ENCODE peak calls at places on chromosome 6, in five cellular contexts. F, G, W, Y and B are unnamed samples.

GRCh38 chr6:38095054-38095453 is 275.5 kb downstream of the ZFAND3 start:
- DNase-seq in Y (peak; percentile 13), W (no peak), G (no peak), F (no peak), B (no peak)

GRCh38 chr6:134074151-134074712 is 21.8 kb upstream of the SLC2A12 start:
- DNase-seq in W (no peak), Y (no peak), G (no peak), F (peak; percentile 33), B (no peak)

GRCh38 chr6:152338335-152339125 is 298.6 kb downstream of the SYNE1 start:
- DNase-seq in Y (peak; percentile 45), F (peak; percentile 68), G (no peak), W (peak; percentile 9), B (peak; percentile 75)

GRCh38 chr6:108961077-108961476 is 112.9 kb downstream of the ARMC2 start:
- DNase-seq in W (no peak), G (no peak), F (no peak), Y (no peak), B (no peak)

GRCh38 chr6:53347250-53347920 is 1.4 kb downstream of the ELOVL5 start:
- DNase-seq in F (peak; percentile 58), W (no peak), Y (no peak), G (peak; percentile 43), B (no peak)

GRCh38 chr6:124273701-124274100 is 470.0 kb downstream of the NKAIN2 start:
- DNase-seq in W (no peak), F (no peak), G (no peak), Y (no peak), B (no peak)

GRCh38 chr6:100393493-100393892 is 71.2 kb downstream of the SIM1 start:
- DNase-seq in Y (no peak), W (no peak), F (no peak), G (no peak), B (no peak)

GRCh38 chr6:156182356-156182755 is 594.8 kb upstream of the ARID1B start:
- DNase-seq in Y (no peak), F (peak; percentile 18), W (no peak), G (no peak), B (no peak)

GRCh38 chr6:142943746-142944125 is 1.2 kb downstream of the HIVEP2 start:
- DNase-seq in G (peak; percentile 7), W (no peak), F (peak; percentile 38), Y (no peak), B (no peak)

GRCh38 chr6:122322824-122323223 is 76.6 kb upstream of the HSF2 start:
- DNase-seq in Y (no peak), W (no peak), G (no peak), F (peak; percentile 47), B (no peak)

GRCh38 chr6:24581084-24581669 is 64.8 kb downstream of the KIAA0319 start:
- DNase-seq in F (peak; percentile 56), Y (peak; percentile 58), G (peak; percentile 69), W (no peak), B (peak; percentile 71)

GRCh38 chr6:3359973-3360726 is 96.7 kb downstream of the SLC22A23 start:
- DNase-seq in G (no peak), W (no peak), Y (no peak), F (no peak), B (no peak)

GRCh38 chr6:164098857-164099534 is 684.5 kb downstream of the QKI start:
- DNase-seq in W (no peak), G (no peak), Y (no peak), F (no peak), B (no peak)

GRCh38 chr6:169707772-169708171 is 5.8 kb downstream of the C6orf120 start:
- DNase-seq in Y (no peak), F (no peak), G (no peak), W (no peak), B (no peak)

GRCh38 chr6:131643262-131643631 is 6.1 kb downstream of the ENPP3 start:
- DNase-seq in G (peak; percentile 67), F (no peak), W (no peak), Y (no peak), B (no peak)

GRCh38 chr6:166623318-166623717 is 3.7 kb downstream of the RPS6KA2 start:
- DNase-seq in Y (no peak), G (no peak), F (no peak), W (no peak), B (no peak)

GRCh38 chr6:95693108-95693507 is 115.8 kb downstream of the MANEA start:
- DNase-seq in Y (no peak), W (no peak), G (no peak), F (no peak), B (no peak)

GRCh38 chr6:37182736-37183590 is 13.0 kb downstream of the PIM1 start:
- DNase-seq in W (no peak), F (no peak), Y (no peak), G (no peak), B (no peak)

GRCh38 chr6:50823130-50823920 is 4.7 kb downstream of the TFAP2B start:
- DNase-seq in W (no peak), G (no peak), Y (no peak), F (no peak), B (no peak)

GRCh38 chr6:12160350-12160749 is 129.8 kb upstream of the EDN1 start:
- DNase-seq in Y (no peak), F (peak; percentile 58), W (no peak), G (no peak), B (peak; percentile 70)

GRCh38 chr6:99618649-99619408 is 12.2 kb downstream of the PRDM13 start:
- DNase-seq in G (no peak), Y (no peak), W (no peak), F (no peak), B (no peak)

GRCh38 chr6:26309731-26310142 is 55.3 kb upstream of the BTN3A2 start:
- DNase-seq in Y (no peak), G (no peak), W (no peak), F (no peak), B (no peak)

GRCh38 chr6:3001773-3002293 is 2.1 kb downstream of the NQO2 start:
- DNase-seq in G (no peak), F (peak; percentile 74), W (no peak), Y (peak; percentile 81), B (no peak)

GRCh38 chr6:23797041-23797440 is 329.0 kb upstream of the NRSN1 start:
- DNase-seq in W (no peak), F (no peak), G (no peak), Y (no peak), B (no peak)

GRCh38 chr6:144379356-144379755 is 94.2 kb downstream of the UTRN start:
- DNase-seq in W (no peak), F (no peak), Y (no peak), G (no peak), B (no peak)

GRCh38 chr6:161134550-161135298 is 139.1 kb downstream of the AGPAT4 start:
- DNase-seq in F (no peak), W (no peak), G (no peak), Y (no peak), B (no peak)
- TF ChIP-seq POLR2AphosphoS5 in F (no peak), W (peak; percentile 22), G (no peak), Y (no peak), B (no peak)

GRCh38 chr6:18328549-18328922 is 58.6 kb upstream of the RNF144B start:
- DNase-seq in F (no peak), Y (no peak), G (peak; percentile 29), W (no peak), B (no peak)

GRCh38 chr6:18326980-18327379 is 60.2 kb upstream of the RNF144B start:
- DNase-seq in F (no peak), G (peak; percentile 36), W (no peak), Y (no peak), B (no peak)

GRCh38 chr6:18326001-18326400 is 61.1 kb upstream of the RNF144B start:
- DNase-seq in F (no peak), W (no peak), Y (no peak), G (no peak), B (no peak)

GRCh38 chr6:18329781-18330180 is 57.4 kb upstream of the RNF144B start:
- DNase-seq in W (no peak), Y (no peak), F (no peak), G (no peak), B (no peak)

DNA sequence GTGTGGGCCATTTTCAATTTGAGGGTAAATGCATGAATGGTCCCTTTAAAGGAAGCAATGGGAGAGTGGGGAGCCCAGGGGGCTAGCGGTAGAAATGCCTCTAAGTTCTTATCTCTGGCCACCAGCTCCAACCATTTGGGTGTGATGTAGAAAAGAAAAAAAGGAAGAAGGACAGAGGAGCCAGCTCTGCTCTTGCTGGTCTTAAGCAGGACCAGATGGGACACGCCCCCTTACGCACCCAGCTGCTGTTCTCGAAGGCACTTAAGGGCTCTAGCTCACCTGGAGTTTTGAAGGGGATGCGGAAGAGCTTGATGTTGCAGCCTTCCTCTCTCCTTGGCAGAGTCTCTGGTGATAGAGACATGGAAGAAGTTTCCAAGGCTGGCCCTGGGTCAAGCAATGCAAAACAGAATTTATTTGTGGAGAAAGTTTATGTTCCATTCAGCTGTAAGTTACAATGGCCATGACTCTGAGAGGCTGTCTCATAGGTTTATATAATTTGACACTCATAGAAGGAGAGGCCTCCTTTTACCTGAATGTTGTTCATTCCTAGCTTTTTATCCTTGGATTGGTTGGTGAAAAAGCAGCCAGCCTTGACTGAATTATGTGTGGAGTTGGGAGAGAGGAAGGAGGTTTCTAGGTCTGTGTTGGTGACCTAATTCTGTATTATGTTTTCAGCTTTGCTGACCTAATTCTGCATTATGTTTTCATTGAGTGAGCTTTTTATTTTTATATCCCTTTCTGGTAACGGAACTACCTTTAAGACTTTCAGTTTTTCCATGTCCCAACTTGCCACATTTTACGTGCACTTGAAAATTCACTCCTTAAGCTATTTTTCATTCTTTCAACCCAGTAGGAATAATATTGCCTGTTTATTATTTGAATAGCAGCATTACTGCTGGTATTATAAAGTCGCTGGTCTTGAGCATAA is 59.3 kb upstream of the RNF144B start:
- DNase-seq in W (no peak), F (peak; percentile 56), G (peak; percentile 21), Y (no peak), B (peak; percentile 80)
- TF ChIP-seq POLR2AphosphoS5 in W (no peak), F (no peak), G (no peak), Y (no peak), B (no peak)

DNA sequence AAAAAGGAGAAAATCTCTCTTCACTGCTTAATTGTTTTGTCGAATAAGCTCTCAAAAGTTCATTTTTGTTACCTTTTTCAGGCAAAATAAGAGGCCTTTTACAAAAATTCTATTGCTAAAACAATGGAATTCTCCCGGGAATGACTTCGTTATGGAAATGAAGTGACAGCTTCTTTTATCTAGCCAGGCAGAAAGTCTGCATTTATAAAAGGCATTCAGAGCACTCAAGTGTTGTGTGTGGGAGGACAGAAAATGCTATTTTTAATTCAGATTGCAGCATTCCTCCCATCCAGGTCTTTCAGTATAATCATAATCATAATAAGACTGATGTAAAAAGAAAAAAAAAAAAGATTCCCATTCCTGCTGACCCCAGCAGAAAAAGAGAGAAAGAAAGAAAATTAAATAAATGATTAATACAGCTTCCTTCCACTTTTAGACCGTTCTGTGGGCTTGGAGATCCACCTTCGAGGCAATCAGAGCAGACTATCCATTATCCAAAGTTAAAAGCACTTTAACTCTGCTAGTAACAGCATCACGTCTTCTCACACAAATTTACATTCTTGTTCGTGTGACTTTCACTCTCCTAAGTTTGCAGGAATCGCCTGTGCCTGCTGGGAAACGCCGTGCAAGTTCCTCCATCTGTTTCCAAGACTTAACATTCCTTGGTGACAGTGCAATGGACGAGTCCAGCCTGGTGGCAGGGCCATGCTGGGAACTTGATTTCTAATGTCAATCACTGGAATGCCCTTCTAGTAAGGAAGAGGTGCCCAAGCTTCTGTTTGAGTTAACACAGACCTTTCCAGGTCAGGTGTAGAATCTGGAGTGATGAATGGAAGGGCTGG is 258.8 kb downstream of the GMPR start:
- DNase-seq in Y (no peak), W (no peak), F (no peak), G (no peak), B (no peak)
- TF ChIP-seq POLR2AphosphoS5 in Y (no peak), W (no peak), F (no peak), G (no peak), B (no peak)

DNA sequence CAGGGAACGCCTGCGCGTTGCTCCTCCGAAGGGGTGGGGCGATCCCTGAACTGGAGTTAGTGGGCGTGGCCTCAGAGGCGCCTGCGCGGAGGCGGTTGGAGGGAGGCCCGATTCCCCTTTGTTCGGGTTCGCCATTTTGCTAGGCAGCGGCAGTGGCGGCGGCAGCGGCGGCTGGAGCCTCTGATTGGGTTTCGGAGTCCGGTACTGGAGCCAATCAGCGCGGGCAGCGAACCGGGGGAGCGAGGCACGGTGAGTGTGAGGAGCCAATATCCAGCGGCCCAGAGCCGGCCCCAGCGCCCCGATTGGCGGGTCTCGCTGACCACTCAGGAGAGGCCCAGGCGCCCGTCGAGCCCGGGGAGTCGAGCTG is at the start of gene NFYA:
- DNase-seq in Y (no peak), W (peak; percentile 84), G (no peak), F (peak; percentile 100), B (no peak)
- TF ChIP-seq POLR2AphosphoS5 in Y (no peak), W (peak; percentile 41), G (peak; percentile 87), F (no peak), B (peak; percentile 80)